ENCODE peak calls at places on chromosome 10, in eight cellular contexts. Z is stomach; Q is hepatocyte; J is cardiac muscle cell; K is RWPE1; G is uterus; Y is CD4-positive, alpha-beta T cell; C is heart left ventricle. L is an unnamed sample.
A peak's percentile ranks its signal among the peaks of the same experiment; 100 is the strongest.

GRCh38 chr10:51733061-51733460 is 33.7 kb upstream of the CSTF2T start:
- DNase-seq in G (no peak), J (peak; percentile 24), K (no peak), C (no peak), Y (no peak), Q (no peak), Z (no peak), L (no peak)

GRCh38 chr10:79268100-79268670 is 79.1 kb upstream of the PPIF start:
- DNase-seq in K (no peak), J (no peak), Z (no peak), C (no peak), G (no peak), Y (no peak), Q (no peak), L (no peak)

GRCh38 chr10:70114902-70115301 is 17.7 kb downstream of the AIFM2 start:
- DNase-seq in Y (no peak), G (no peak), J (no peak), K (no peak), Q (no peak), Z (no peak), C (no peak), L (no peak)

GRCh38 chr10:131577786-131578471 is 266.4 kb upstream of the TCERG1L start:
- DNase-seq in Q (no peak), Z (peak; percentile 21), C (no peak), K (no peak), Y (no peak), G (no peak), J (no peak), L (no peak)

GRCh38 chr10:71687480-71687879 is 32.1 kb downstream of the C10orf105 start:
- DNase-seq in C (no peak), Z (no peak), Q (no peak), Y (no peak), J (no peak), K (no peak), G (no peak), L (no peak)

GRCh38 chr10:73717564-73717963 is 19.7 kb upstream of the AGAP5 start:
- DNase-seq in K (no peak), C (no peak), Z (no peak), Q (no peak), G (no peak), Y (no peak), J (no peak), L (no peak)

GRCh38 chr10:14508725-14509124 is 178.0 kb upstream of the FRMD4A start:
- DNase-seq in Q (no peak), J (no peak), K (no peak), Z (no peak), G (peak; percentile 23), C (no peak), Y (no peak), L (no peak)

GRCh38 chr10:119748871-119749270 is 23.0 kb downstream of the INPP5F start:
- DNase-seq in C (no peak), Q (no peak), J (no peak), G (no peak), K (no peak), Z (no peak), Y (no peak), L (no peak)

GRCh38 chr10:100025528-100026070 is 15.9 kb upstream of the DNMBP start:
- DNase-seq in C (no peak), J (no peak), Q (no peak), Z (no peak), G (no peak), K (no peak), Y (no peak), L (no peak)

GRCh38 chr10:58335306-58336005 is 650 bp downstream of the UBE2D1 start:
- DNase-seq in C (peak; percentile 54), G (peak; percentile 32), K (peak; percentile 62), Z (peak; percentile 26), Q (peak; percentile 44), Y (no peak), J (peak; percentile 28), L (no peak)

GRCh38 chr10:58330397-58330796 is 4.4 kb upstream of the UBE2D1 start:
- DNase-seq in G (no peak), Q (no peak), K (no peak), C (no peak), Y (no peak), Z (no peak), J (no peak), L (no peak)

GRCh38 chr10:58336242-58336641 is 1.4 kb downstream of the UBE2D1 start:
- DNase-seq in Q (no peak), Y (no peak), Z (no peak), J (no peak), C (no peak), G (no peak), K (no peak), L (no peak)

DNA sequence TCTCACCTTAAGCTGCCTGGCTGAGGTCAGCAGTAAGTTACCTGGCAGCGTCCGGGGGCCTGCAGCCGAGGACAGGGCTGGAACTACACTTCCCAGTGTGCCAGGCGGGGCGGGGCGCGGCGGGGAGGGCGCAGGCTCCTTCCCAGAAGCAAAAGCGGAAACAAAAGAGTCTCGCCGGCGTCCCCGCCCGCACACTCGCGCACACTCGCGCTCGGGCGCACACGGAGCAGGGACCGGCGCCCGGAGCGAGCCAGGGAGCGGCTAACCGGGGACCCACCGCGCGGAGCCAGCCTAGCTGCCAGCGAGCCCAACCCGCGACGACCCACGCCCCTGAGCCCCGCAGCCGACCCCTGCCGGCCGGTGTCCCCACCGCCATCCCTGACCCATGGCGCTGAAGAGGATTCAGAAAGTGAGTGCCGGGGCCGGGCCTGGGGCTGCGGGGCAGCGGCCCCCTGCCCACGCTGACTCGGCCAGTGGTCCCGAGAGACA is at the start of gene UBE2D1:
- DNase-seq in J (peak; percentile 83), Z (peak; percentile 93), C (peak; percentile 92), K (peak; percentile 80), Q (peak; percentile 90), G (peak; percentile 86), Y (peak; percentile 78), L (peak; percentile 97)
- H3K27ac ChIP-seq in J (peak within 1 kb of the TSS; percentile 57), Z (peak within 1 kb of the TSS; percentile 78), C (peak within 1 kb of the TSS; percentile 91), K (peak within 1 kb of the TSS; percentile 66), Q (peak within 1 kb of the TSS; percentile 85), G (peak within 1 kb of the TSS; percentile 82), Y (no peak within 1 kb of the TSS), L (peak within 1 kb of the TSS; percentile 84)

GRCh38 chr10:130137077-130137448 is 872 bp downstream of the GLRX3 start:
- DNase-seq in K (peak; percentile 28), G (no peak), J (peak; percentile 46), Y (no peak), Z (no peak), Q (peak; percentile 68), C (no peak), L (no peak)

GRCh38 chr10:130136214-130137076 is at the start of gene GLRX3:
- DNase-seq in Q (peak; percentile 97), G (peak; percentile 86), Z (peak; percentile 92), Y (peak; percentile 88), K (peak; percentile 93), J (peak; percentile 88), C (peak; percentile 93), L (peak; percentile 95)

GRCh38 chr10:130138479-130138866 is 2.3 kb downstream of the GLRX3 start:
- DNase-seq in G (no peak), Z (no peak), Y (no peak), K (peak; percentile 94), J (peak; percentile 21), Q (peak; percentile 85), C (no peak), L (no peak)

GRCh38 chr10:130137659-130138478 is 1.7 kb downstream of the GLRX3 start:
- DNase-seq in Q (peak; percentile 30), J (no peak), G (no peak), Y (no peak), Z (no peak), C (no peak), K (no peak), L (no peak)

GRCh38 chr10:130135676-130136213 is 446 bp upstream of the GLRX3 start:
- DNase-seq in Y (no peak), G (no peak), K (no peak), Z (no peak), Q (no peak), J (no peak), C (no peak), L (no peak)
- H3K27ac ChIP-seq in Y (peak overlapping the region; percentile 70), G (peak overlapping the region; percentile 81), K (peak overlapping the region; percentile 94), Z (peak overlapping the region; percentile 88), Q (peak overlapping the region; percentile 90), J (peak overlapping the region; percentile 94), C (peak overlapping the region; percentile 88), L (peak overlapping the region; percentile 83)

DNA sequence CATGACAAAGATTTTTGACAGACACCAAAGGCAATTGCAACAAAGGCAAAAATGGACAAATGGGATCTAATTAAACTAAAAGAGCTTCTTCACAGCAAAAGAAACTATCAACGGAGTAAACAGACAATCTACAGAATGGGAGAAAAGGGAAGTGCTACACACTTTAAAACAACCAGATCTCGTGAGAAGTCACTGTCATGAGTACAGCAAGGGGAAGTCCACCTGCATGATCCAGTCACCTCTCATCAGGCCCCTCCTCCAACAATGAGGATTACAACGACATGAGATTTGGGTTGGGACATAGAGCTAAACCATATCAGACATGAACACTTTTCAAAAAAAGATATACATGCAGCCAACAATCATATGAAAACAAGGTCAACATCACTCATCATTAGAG is 11.5 kb upstream of the PSTK start:
- DNase-seq in K (no peak), J (no peak), Q (no peak), G (no peak), C (no peak), Z (no peak), Y (no peak), L (no peak)
- H3K27ac ChIP-seq in K (no peak overlapping the region), J (no peak overlapping the region), Q (no peak overlapping the region), G (no peak overlapping the region), C (no peak overlapping the region), Z (no peak overlapping the region), Y (no peak overlapping the region), L (no peak overlapping the region)

GRCh38 chr10:17214991-17215781 is 12.9 kb upstream of the VIM start:
- DNase-seq in J (peak; percentile 98), G (no peak), Y (no peak), Z (no peak), Q (no peak), C (no peak), K (peak; percentile 60), L (no peak)

GRCh38 chr10:17215782-17216122 is 12.3 kb upstream of the VIM start:
- DNase-seq in Z (no peak), Y (no peak), Q (no peak), K (no peak), G (no peak), J (no peak), C (no peak), L (no peak)

GRCh38 chr10:17216901-17217395 is 11.1 kb upstream of the VIM start:
- DNase-seq in J (no peak), K (no peak), Z (no peak), G (no peak), C (no peak), Y (no peak), Q (no peak), L (no peak)

GRCh38 chr10:17217661-17218306 is 10.3 kb upstream of the VIM start:
- DNase-seq in G (no peak), Q (no peak), Z (no peak), C (no peak), K (no peak), J (no peak), Y (no peak), L (no peak)

DNA sequence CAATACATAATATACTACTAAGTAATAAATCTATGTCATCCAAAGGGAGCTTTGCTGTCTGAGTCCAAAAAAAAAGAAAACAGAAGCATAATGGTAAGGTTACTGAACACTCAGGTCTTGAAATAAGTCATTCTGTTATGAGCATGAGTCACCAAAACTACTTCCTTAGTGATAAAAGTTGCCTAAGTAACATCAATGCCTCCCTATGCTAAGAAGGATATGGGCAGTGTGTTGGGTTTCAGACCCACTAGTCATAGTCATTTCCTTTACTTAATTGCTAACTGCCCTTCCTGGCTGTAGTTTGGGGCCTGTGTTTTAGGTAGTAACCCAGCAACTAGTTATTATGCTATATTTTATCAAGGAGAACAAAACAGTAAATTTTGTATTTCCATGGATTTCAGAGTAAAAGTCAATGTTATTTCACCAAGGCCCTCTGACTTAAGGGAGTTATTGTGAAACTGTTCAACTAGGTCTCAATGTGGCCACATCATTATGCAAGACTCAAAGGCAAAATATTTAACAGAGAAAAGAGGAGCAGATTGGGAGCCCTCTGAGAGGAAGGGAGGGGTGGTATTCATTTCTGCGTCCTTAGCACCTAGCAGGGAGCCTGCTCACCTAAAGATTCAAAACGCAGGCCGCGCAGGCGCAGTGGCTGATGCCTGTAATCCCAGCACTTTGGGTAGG is 11.7 kb upstream of the VIM start:
- DNase-seq in J (peak; percentile 96), Q (peak; percentile 51), C (no peak), Y (no peak), Z (no peak), G (peak; percentile 35), K (peak; percentile 88), L (no peak)
- H3K27ac ChIP-seq in J (no peak overlapping the region), Q (peak overlapping the region; percentile 85), C (peak overlapping the region; percentile 58), Y (peak overlapping the region; percentile 61), Z (peak overlapping the region; percentile 59), G (peak overlapping the region; percentile 81), K (peak overlapping the region; percentile 98), L (peak overlapping the region; percentile 71)